ENCODE peak calls at places on chromosomes 13 and 19, in six cellular contexts. H, P, I, S, O and A are unnamed samples.
A peak's percentile ranks its signal among the peaks of the same experiment; 100 is the strongest.

GRCh38 chr19:14409157-14410053 is 9.7 kb downstream of the DDX39A start:
- DNase-seq in H (no peak), P (no peak), I (no peak), S (no peak), O (no peak), A (no peak)

GRCh38 chr19:53977991-53978731 is 13.3 kb upstream of the CACNG6 start:
- DNase-seq in H (peak; percentile 86), P (peak; percentile 99), I (peak; percentile 57), S (peak; percentile 44), O (peak; percentile 89), A (peak; percentile 97)

GRCh38 chr13:29917573-29918091 is 67.2 kb upstream of the UBL3 start:
- DNase-seq in H (no peak), P (no peak), I (no peak), S (no peak), O (no peak), A (no peak)

GRCh38 chr13:60392136-60392535 is 4.9 kb upstream of the TDRD3 start:
- DNase-seq in H (no peak), P (no peak), I (no peak), S (no peak), O (no peak), A (no peak)

GRCh38 chr19:41421314-41421713 is 5.9 kb downstream of the B3GNT8 start:
- DNase-seq in H (no peak), P (no peak), I (no peak), S (no peak), O (no peak), A (no peak)

GRCh38 chr13:94138831-94139230 is 340.7 kb downstream of the DCT start:
- DNase-seq in H (no peak), P (no peak), I (no peak), S (no peak), O (no peak), A (no peak)

GRCh38 chr13:19818223-19818842 is 35.6 kb upstream of the PSPC1 start:
- DNase-seq in H (no peak), P (peak; percentile 76), I (no peak), S (peak; percentile 74), O (no peak), A (peak; percentile 97)

GRCh38 chr19:16591803-16592556 is 19.8 kb upstream of the SLC35E1 start:
- DNase-seq in H (peak; percentile 39), P (no peak), I (no peak), S (no peak), O (no peak), A (no peak)

GRCh38 chr13:95660981-95661581 is 15.9 kb upstream of the DNAJC3 start:
- DNase-seq in H (peak; percentile 55), P (peak; percentile 56), I (peak; percentile 27), S (no peak), O (no peak), A (no peak)

GRCh38 chr19:2618611-2619010 is 83.9 kb downstream of the GNG7 start:
- DNase-seq in H (peak; percentile 65), P (no peak), I (peak; percentile 82), S (no peak), O (no peak), A (no peak)

GRCh38 chr19:35734273-35734672 is 8.0 kb downstream of the IGFLR1 start:
- DNase-seq in H (no peak), P (no peak), I (no peak), S (no peak), O (no peak), A (no peak)

GRCh38 chr13:50133277-50133953 is 118.2 kb downstream of the KCNRG start:
- DNase-seq in H (no peak), P (peak; percentile 49), I (no peak), S (no peak), O (no peak), A (peak; percentile 65)

GRCh38 chr19:29098863-29099481 is 114.0 kb downstream of the UQCRFS1 start:
- DNase-seq in H (peak; percentile 84), P (no peak), I (no peak), S (no peak), O (no peak), A (no peak)

GRCh38 chr19:29119582-29119981 is 93.4 kb downstream of the UQCRFS1 start:
- DNase-seq in H (no peak), P (peak; percentile 53), I (no peak), S (peak; percentile 30), O (no peak), A (peak; percentile 51)

GRCh38 chr13:31310781-31311180 is 111.0 kb downstream of the B3GLCT start:
- DNase-seq in H (no peak), P (no peak), I (no peak), S (no peak), O (no peak), A (no peak)